ENCODE peak calls at places on chromosomes 6 and 20, in seven cellular contexts. One of them, this sample, is unnamed.
A peak's percentile ranks its signal among the peaks of the same experiment; 100 is the strongest.

GRCh38 chr6:63862486-63863198 is 227.0 kb downstream of the PHF3 start:
- DNase-seq in left lung: no peak
- DNase-seq in GM23338: no peak
- DNase-seq in A549: no peak
- DNase-seq in transverse colon: no peak
- DNase-seq in heart right ventricle: no peak
- DNase-seq in breast epithelium: no peak
- DNase-seq in this sample: no peak

GRCh38 chr20:63400486-63401210 is 39.5 kb upstream of the CHRNA4 start:
- DNase-seq in breast epithelium: no peak
- DNase-seq in heart right ventricle: no peak
- DNase-seq in transverse colon: no peak
- DNase-seq in A549: no peak
- DNase-seq in GM23338: no peak
- DNase-seq in left lung: no peak
- DNase-seq in this sample: no peak

GRCh38 chr6:128327890-128328289 is 192.5 kb downstream of the PTPRK start:
- DNase-seq in left lung: peak; percentile 8
- DNase-seq in breast epithelium: no peak
- DNase-seq in A549: peak; percentile 19
- DNase-seq in heart right ventricle: no peak
- DNase-seq in transverse colon: peak; percentile 12
- DNase-seq in GM23338: peak; percentile 83
- DNase-seq in this sample: no peak

GRCh38 chr20:14307956-14308355 is 29.5 kb downstream of the FLRT3 start:
- DNase-seq in A549: no peak
- DNase-seq in breast epithelium: no peak
- DNase-seq in heart right ventricle: no peak
- DNase-seq in transverse colon: peak; percentile 15
- DNase-seq in GM23338: no peak
- DNase-seq in left lung: no peak
- DNase-seq in this sample: no peak

GRCh38 chr20:32476684-32477593 is 108.2 kb downstream of the NOL4L start:
- DNase-seq in transverse colon: no peak
- DNase-seq in A549: no peak
- DNase-seq in GM23338: no peak
- DNase-seq in breast epithelium: no peak
- DNase-seq in left lung: peak; percentile 54
- DNase-seq in heart right ventricle: no peak
- DNase-seq in this sample: no peak

GRCh38 chr6:97052152-97052787 is 127.7 kb downstream of the KLHL32 start:
- DNase-seq in transverse colon: no peak
- DNase-seq in heart right ventricle: no peak
- DNase-seq in A549: no peak
- DNase-seq in left lung: no peak
- DNase-seq in breast epithelium: no peak
- DNase-seq in GM23338: no peak
- DNase-seq in this sample: no peak

GRCh38 chr6:127317275-127318128 is 25.9 kb downstream of the ECHDC1 start:
- DNase-seq in GM23338: no peak
- DNase-seq in heart right ventricle: no peak
- DNase-seq in transverse colon: no peak
- DNase-seq in A549: no peak
- DNase-seq in left lung: no peak
- DNase-seq in breast epithelium: no peak
- DNase-seq in this sample: no peak

GRCh38 chr6:339480-339879 is 47.2 kb downstream of the DUSP22 start:
- DNase-seq in A549: no peak
- DNase-seq in GM23338: no peak
- DNase-seq in heart right ventricle: no peak
- DNase-seq in breast epithelium: no peak
- DNase-seq in left lung: no peak
- DNase-seq in transverse colon: no peak
- DNase-seq in this sample: no peak

GRCh38 chr6:41193884-41194283 is 7.1 kb downstream of the TREML2 start:
- DNase-seq in transverse colon: no peak
- DNase-seq in A549: no peak
- DNase-seq in breast epithelium: no peak
- DNase-seq in left lung: no peak
- DNase-seq in GM23338: no peak
- DNase-seq in heart right ventricle: no peak
- DNase-seq in this sample: no peak

GRCh38 chr6:33787954-33788693 is 806 bp downstream of the LEMD2 start:
- DNase-seq in transverse colon: peak; percentile 77
- DNase-seq in heart right ventricle: peak; percentile 79
- DNase-seq in A549: peak; percentile 63
- DNase-seq in left lung: peak; percentile 92
- DNase-seq in GM23338: peak; percentile 66
- DNase-seq in breast epithelium: no peak
- DNase-seq in this sample: peak; percentile 84

GRCh38 chr6:38501931-38502330 is 137.8 kb downstream of the BTBD9 start:
- DNase-seq in heart right ventricle: no peak
- DNase-seq in GM23338: no peak
- DNase-seq in transverse colon: no peak
- DNase-seq in breast epithelium: no peak
- DNase-seq in A549: no peak
- DNase-seq in left lung: no peak
- DNase-seq in this sample: no peak

GRCh38 chr20:36455972-36456625 is 85.2 kb upstream of the MYL9 start:
- DNase-seq in A549: no peak
- DNase-seq in heart right ventricle: no peak
- DNase-seq in breast epithelium: no peak
- DNase-seq in transverse colon: no peak
- DNase-seq in left lung: no peak
- DNase-seq in GM23338: no peak
- DNase-seq in this sample: no peak

GRCh38 chr6:155419161-155419560 is 36.5 kb downstream of the NOX3 start:
- DNase-seq in GM23338: no peak
- DNase-seq in transverse colon: no peak
- DNase-seq in A549: no peak
- DNase-seq in breast epithelium: no peak
- DNase-seq in heart right ventricle: no peak
- DNase-seq in left lung: no peak
- DNase-seq in this sample: peak; percentile 4

GRCh38 chr6:37177083-37177949 is 7.4 kb downstream of the PIM1 start:
- DNase-seq in A549: no peak
- DNase-seq in GM23338: peak; percentile 41
- DNase-seq in breast epithelium: no peak
- DNase-seq in heart right ventricle: no peak
- DNase-seq in left lung: no peak
- DNase-seq in transverse colon: no peak
- DNase-seq in this sample: no peak

GRCh38 chr6:160735523-160735922 is 33.5 kb downstream of the PLG start:
- DNase-seq in A549: no peak
- DNase-seq in GM23338: no peak
- DNase-seq in left lung: no peak
- DNase-seq in breast epithelium: no peak
- DNase-seq in heart right ventricle: no peak
- DNase-seq in transverse colon: no peak
- DNase-seq in this sample: no peak

GRCh38 chr20:57748601-57749130 is 38.9 kb upstream of the PMEPA1 start:
- DNase-seq in GM23338: no peak
- DNase-seq in A549: peak; percentile 97
- DNase-seq in left lung: peak; percentile 89
- DNase-seq in breast epithelium: peak; percentile 81
- DNase-seq in heart right ventricle: peak; percentile 82
- DNase-seq in transverse colon: peak; percentile 82
- DNase-seq in this sample: peak; percentile 94

GRCh38 chr20:35601021-35601973 is 14.3 kb upstream of the SPAG4 start:
- DNase-seq in heart right ventricle: peak; percentile 80
- DNase-seq in A549: peak; percentile 79
- DNase-seq in transverse colon: peak; percentile 86
- DNase-seq in left lung: peak; percentile 95
- DNase-seq in GM23338: peak; percentile 86
- DNase-seq in breast epithelium: peak; percentile 77
- DNase-seq in this sample: peak; percentile 56

GRCh38 chr6:13334953-13335352 is 6.6 kb upstream of the TBC1D7 start:
- DNase-seq in transverse colon: no peak
- DNase-seq in GM23338: no peak
- DNase-seq in heart right ventricle: no peak
- DNase-seq in A549: no peak
- DNase-seq in left lung: no peak
- DNase-seq in breast epithelium: no peak
- DNase-seq in this sample: peak; percentile 19

GRCh38 chr20:35490736-35491181 is 35.4 kb downstream of the CEP250 start:
- DNase-seq in breast epithelium: no peak
- DNase-seq in left lung: no peak
- DNase-seq in GM23338: no peak
- DNase-seq in transverse colon: peak; percentile 47
- DNase-seq in A549: no peak
- DNase-seq in heart right ventricle: no peak
- DNase-seq in this sample: no peak

GRCh38 chr6:15327271-15327670 is 81.4 kb downstream of the JARID2 start:
- DNase-seq in A549: peak; percentile 42
- DNase-seq in heart right ventricle: no peak
- DNase-seq in breast epithelium: no peak
- DNase-seq in GM23338: no peak
- DNase-seq in transverse colon: peak; percentile 50
- DNase-seq in left lung: no peak
- DNase-seq in this sample: peak; percentile 20

GRCh38 chr6:127297502-127298070 is 30.9 kb downstream of the RNF146 start:
- DNase-seq in GM23338: peak; percentile 61
- DNase-seq in left lung: no peak
- DNase-seq in breast epithelium: no peak
- DNase-seq in transverse colon: no peak
- DNase-seq in A549: no peak
- DNase-seq in heart right ventricle: no peak
- DNase-seq in this sample: no peak

GRCh38 chr6:19301980-19302379 is 535.2 kb upstream of the ID4 start:
- DNase-seq in transverse colon: no peak
- DNase-seq in breast epithelium: no peak
- DNase-seq in left lung: no peak
- DNase-seq in heart right ventricle: no peak
- DNase-seq in GM23338: no peak
- DNase-seq in A549: no peak
- DNase-seq in this sample: no peak

GRCh38 chr6:156617376-156617775 is 159.8 kb upstream of the ARID1B start:
- DNase-seq in GM23338: no peak
- DNase-seq in heart right ventricle: no peak
- DNase-seq in transverse colon: peak; percentile 82
- DNase-seq in A549: peak; percentile 9
- DNase-seq in left lung: no peak
- DNase-seq in breast epithelium: no peak
- DNase-seq in this sample: no peak

GRCh38 chr20:36856196-36856595 is 19.7 kb upstream of the TLDC2 start:
- DNase-seq in heart right ventricle: no peak
- DNase-seq in breast epithelium: no peak
- DNase-seq in GM23338: no peak
- DNase-seq in left lung: no peak
- DNase-seq in transverse colon: no peak
- DNase-seq in A549: no peak
- DNase-seq in this sample: peak; percentile 71

GRCh38 chr20:542777-543368 is 717 bp downstream of the CSNK2A1 start:
- DNase-seq in transverse colon: peak; percentile 44
- DNase-seq in heart right ventricle: peak; percentile 29
- DNase-seq in breast epithelium: no peak
- DNase-seq in GM23338: peak; percentile 59
- DNase-seq in left lung: peak; percentile 78
- DNase-seq in A549: peak; percentile 23
- DNase-seq in this sample: no peak

GRCh38 chr6:63787021-63787420 is 151.4 kb downstream of the PHF3 start:
- DNase-seq in left lung: no peak
- DNase-seq in A549: no peak
- DNase-seq in transverse colon: no peak
- DNase-seq in breast epithelium: no peak
- DNase-seq in heart right ventricle: no peak
- DNase-seq in GM23338: no peak
- DNase-seq in this sample: no peak

GRCh38 chr6:50030350-50030749 is 8.6 kb upstream of the DEFB110 start:
- DNase-seq in transverse colon: no peak
- DNase-seq in heart right ventricle: no peak
- DNase-seq in breast epithelium: no peak
- DNase-seq in left lung: peak; percentile 24
- DNase-seq in A549: no peak
- DNase-seq in GM23338: peak; percentile 8
- DNase-seq in this sample: no peak
- H3K4me3 ChIP-seq in transverse colon: no peak overlapping the region
- H3K4me3 ChIP-seq in heart right ventricle: no peak overlapping the region
- H3K4me3 ChIP-seq in breast epithelium: no peak overlapping the region
- H3K4me3 ChIP-seq in left lung: no peak overlapping the region
- H3K4me3 ChIP-seq in A549: no peak overlapping the region
- H3K4me3 ChIP-seq in GM23338: peak overlapping the region; percentile 30
- H3K4me3 ChIP-seq in this sample: no peak overlapping the region

GRCh38 chr6:110552901-110553641 is 76.7 kb upstream of the SLC22A16 start:
- DNase-seq in transverse colon: no peak
- DNase-seq in A549: no peak
- DNase-seq in left lung: no peak
- DNase-seq in GM23338: no peak
- DNase-seq in heart right ventricle: no peak
- DNase-seq in breast epithelium: no peak
- DNase-seq in this sample: no peak
- H3K27ac ChIP-seq in transverse colon: no peak overlapping the region
- H3K27ac ChIP-seq in A549: no peak overlapping the region
- H3K27ac ChIP-seq in left lung: no peak overlapping the region
- H3K27ac ChIP-seq in GM23338: no peak overlapping the region
- H3K27ac ChIP-seq in heart right ventricle: no peak overlapping the region
- H3K27ac ChIP-seq in breast epithelium: no peak overlapping the region
- H3K27ac ChIP-seq in this sample: no peak overlapping the region

DNA sequence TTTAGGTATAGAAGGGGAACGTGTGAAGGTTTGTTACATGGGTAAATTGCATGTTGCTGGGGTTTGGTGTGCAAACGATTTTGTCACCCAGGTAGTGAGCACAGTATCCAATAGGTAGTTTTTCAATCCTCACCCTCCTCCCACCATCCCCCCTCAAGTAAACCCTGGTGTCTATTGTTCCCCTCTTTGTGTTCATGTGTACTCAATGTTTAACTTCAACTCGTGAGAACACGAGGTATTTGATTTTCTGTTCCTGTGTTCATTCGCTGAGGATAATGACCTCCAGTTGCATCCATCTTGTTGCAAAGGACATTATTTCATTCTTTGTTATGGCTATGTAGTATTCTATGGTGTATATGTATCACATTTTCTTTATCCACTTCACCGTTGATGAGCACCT is 11.6 kb upstream of the VNN1 start:
- DNase-seq in breast epithelium: no peak
- DNase-seq in A549: no peak
- DNase-seq in GM23338: no peak
- DNase-seq in left lung: no peak
- DNase-seq in transverse colon: no peak
- DNase-seq in heart right ventricle: no peak
- DNase-seq in this sample: no peak
- H3K4me3 ChIP-seq in breast epithelium: no peak overlapping the region
- H3K4me3 ChIP-seq in A549: no peak overlapping the region
- H3K4me3 ChIP-seq in GM23338: no peak overlapping the region
- H3K4me3 ChIP-seq in left lung: no peak overlapping the region
- H3K4me3 ChIP-seq in transverse colon: no peak overlapping the region
- H3K4me3 ChIP-seq in heart right ventricle: no peak overlapping the region
- H3K4me3 ChIP-seq in this sample: no peak overlapping the region

DNA sequence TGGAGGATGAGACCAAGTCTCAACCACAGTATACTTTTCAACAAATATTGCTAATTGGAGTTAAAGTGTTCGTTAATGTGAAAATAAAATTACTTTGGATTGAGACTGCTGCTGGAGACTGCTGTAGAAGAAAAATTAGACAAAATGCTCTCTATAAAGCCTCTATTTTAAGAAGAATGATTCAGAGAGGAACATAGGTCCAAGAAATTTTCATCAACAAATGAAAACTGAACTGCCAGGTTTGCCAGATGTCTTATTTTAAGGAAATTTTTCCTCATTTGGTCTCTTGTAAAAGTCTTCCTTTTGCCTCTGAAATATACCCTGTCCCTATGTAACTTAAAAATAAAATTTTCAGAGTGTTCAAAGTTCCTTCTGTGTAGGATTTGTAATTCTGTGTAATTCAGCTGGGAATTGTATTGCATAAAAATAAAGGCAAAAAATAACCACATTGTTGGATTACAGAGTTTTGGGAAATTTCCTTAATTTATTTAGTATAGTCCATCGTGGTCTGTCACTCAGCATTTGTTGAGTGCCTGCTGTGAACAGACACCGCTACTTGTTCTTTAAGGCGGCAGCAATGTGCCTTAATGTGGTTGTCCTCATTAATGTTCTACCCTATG is 27.4 kb downstream of the ANKS1A start:
- DNase-seq in breast epithelium: no peak
- DNase-seq in transverse colon: no peak
- DNase-seq in A549: no peak
- DNase-seq in heart right ventricle: no peak
- DNase-seq in GM23338: no peak
- DNase-seq in left lung: no peak
- DNase-seq in this sample: no peak
- H3K27ac ChIP-seq in breast epithelium: no peak overlapping the region
- H3K27ac ChIP-seq in transverse colon: peak overlapping the region; percentile 1
- H3K27ac ChIP-seq in A549: no peak overlapping the region
- H3K27ac ChIP-seq in heart right ventricle: peak overlapping the region; percentile 51
- H3K27ac ChIP-seq in GM23338: no peak overlapping the region
- H3K27ac ChIP-seq in left lung: no peak overlapping the region
- H3K27ac ChIP-seq in this sample: no peak overlapping the region

This sample was measured in SJSA1.